ENCODE peak calls at places on chromosome 9, in six cellular contexts. One of them, this sample, is unnamed.

GRCh38 chr9:27549196-27549737 is 19.7 kb upstream of the MOB3B start:
- DNase-seq in GM12865: no peak
- DNase-seq in upper lobe of right lung: no peak
- DNase-seq in tibial artery: no peak
- DNase-seq in A549: no peak
- DNase-seq in GM13976: no peak
- DNase-seq in this sample: no peak

GRCh38 chr9:5551771-5552170 is 41.4 kb downstream of the PDCD1LG2 start:
- DNase-seq in A549: no peak
- DNase-seq in GM13976: no peak
- DNase-seq in upper lobe of right lung: no peak
- DNase-seq in tibial artery: no peak
- DNase-seq in GM12865: no peak
- DNase-seq in this sample: no peak

GRCh38 chr9:130112244-130113151 is 58.8 kb downstream of the GPR107 start:
- DNase-seq in GM12865: no peak
- DNase-seq in A549: no peak
- DNase-seq in upper lobe of right lung: no peak
- DNase-seq in tibial artery: no peak
- DNase-seq in GM13976: no peak
- DNase-seq in this sample: no peak

GRCh38 chr9:132141364-132141947 is 20.4 kb upstream of the NTNG2 start:
- DNase-seq in GM12865: no peak
- DNase-seq in tibial artery: no peak
- DNase-seq in A549: no peak
- DNase-seq in upper lobe of right lung: no peak
- DNase-seq in GM13976: no peak
- DNase-seq in this sample: no peak

GRCh38 chr9:72038408-72038807 is 22.0 kb downstream of the C9orf57 start:
- DNase-seq in GM13976: no peak
- DNase-seq in tibial artery: no peak
- DNase-seq in A549: no peak
- DNase-seq in upper lobe of right lung: no peak
- DNase-seq in GM12865: no peak
- DNase-seq in this sample: no peak

GRCh38 chr9:75452512-75452911 is 364.2 kb downstream of the OSTF1 start:
- DNase-seq in A549: no peak
- DNase-seq in upper lobe of right lung: no peak
- DNase-seq in GM12865: no peak
- DNase-seq in tibial artery: no peak
- DNase-seq in GM13976: no peak
- DNase-seq in this sample: no peak

GRCh38 chr9:127586537-127586936 is 25.5 kb upstream of the STXBP1 start:
- DNase-seq in A549: peak; percentile 82
- DNase-seq in upper lobe of right lung: peak; percentile 81
- DNase-seq in GM12865: peak; percentile 68
- DNase-seq in tibial artery: peak; percentile 87
- DNase-seq in GM13976: peak; percentile 81
- DNase-seq in this sample: peak; percentile 73

GRCh38 chr9:116837038-116837998 is 150.2 kb downstream of the TRIM32 start:
- DNase-seq in tibial artery: no peak
- DNase-seq in GM13976: no peak
- DNase-seq in GM12865: no peak
- DNase-seq in A549: no peak
- DNase-seq in upper lobe of right lung: no peak
- DNase-seq in this sample: no peak

GRCh38 chr9:124450241-124450924 is at the start of gene ADGRD2:
- DNase-seq in GM12865: no peak
- DNase-seq in A549: no peak
- DNase-seq in tibial artery: no peak
- DNase-seq in GM13976: peak; percentile 69
- DNase-seq in upper lobe of right lung: peak; percentile 59
- DNase-seq in this sample: no peak

GRCh38 chr9:77161966-77162365 is 15.4 kb upstream of the VPS13A start:
- DNase-seq in A549: no peak
- DNase-seq in GM12865: no peak
- DNase-seq in GM13976: no peak
- DNase-seq in tibial artery: no peak
- DNase-seq in upper lobe of right lung: no peak
- DNase-seq in this sample: no peak

GRCh38 chr9:31799953-31800609 is 584.4 kb upstream of the ACO1 start:
- DNase-seq in GM12865: peak; percentile 34
- DNase-seq in tibial artery: no peak
- DNase-seq in A549: peak; percentile 19
- DNase-seq in GM13976: no peak
- DNase-seq in upper lobe of right lung: no peak
- DNase-seq in this sample: no peak

GRCh38 chr9:125613156-125613555 is 93.9 kb downstream of the MAPKAP1 start:
- DNase-seq in GM12865: no peak
- DNase-seq in upper lobe of right lung: no peak
- DNase-seq in tibial artery: no peak
- DNase-seq in GM13976: no peak
- DNase-seq in A549: no peak
- DNase-seq in this sample: no peak

GRCh38 chr9:93668261-93668871 is 92.0 kb downstream of the PHF2 start:
- DNase-seq in GM12865: no peak
- DNase-seq in upper lobe of right lung: peak; percentile 50
- DNase-seq in tibial artery: peak; percentile 6
- DNase-seq in GM13976: no peak
- DNase-seq in A549: no peak
- DNase-seq in this sample: no peak

GRCh38 chr9:33791117-33791516 is 4.2 kb upstream of the PRSS3 start:
- DNase-seq in tibial artery: no peak
- DNase-seq in GM12865: no peak
- DNase-seq in GM13976: no peak
- DNase-seq in upper lobe of right lung: no peak
- DNase-seq in A549: peak; percentile 68
- DNase-seq in this sample: peak; percentile 70

GRCh38 chr9:36995927-36996471 is 38.1 kb downstream of the PAX5 start:
- DNase-seq in tibial artery: no peak
- DNase-seq in A549: peak; percentile 68
- DNase-seq in GM13976: peak; percentile 74
- DNase-seq in upper lobe of right lung: peak; percentile 69
- DNase-seq in GM12865: peak; percentile 89
- DNase-seq in this sample: peak; percentile 65

GRCh38 chr9:125525846-125526619 is 181.0 kb downstream of the MAPKAP1 start:
- DNase-seq in GM13976: no peak
- DNase-seq in upper lobe of right lung: no peak
- DNase-seq in A549: no peak
- DNase-seq in tibial artery: no peak
- DNase-seq in GM12865: no peak
- DNase-seq in this sample: peak; percentile 61

GRCh38 chr9:81827616-81828296 is 100.5 kb upstream of the SPATA31D4 start:
- DNase-seq in GM12865: peak; percentile 71
- DNase-seq in A549: no peak
- DNase-seq in upper lobe of right lung: no peak
- DNase-seq in tibial artery: no peak
- DNase-seq in GM13976: no peak
- DNase-seq in this sample: no peak

GRCh38 chr9:13688990-13689600 is 409.6 kb upstream of the MPDZ start:
- DNase-seq in GM12865: no peak
- DNase-seq in GM13976: no peak
- DNase-seq in upper lobe of right lung: no peak
- DNase-seq in tibial artery: no peak
- DNase-seq in A549: peak; percentile 9
- DNase-seq in this sample: no peak

GRCh38 chr9:20906326-20906725 is 125.1 kb downstream of the HACD4 start:
- DNase-seq in A549: no peak
- DNase-seq in GM13976: no peak
- DNase-seq in tibial artery: no peak
- DNase-seq in upper lobe of right lung: no peak
- DNase-seq in GM12865: no peak
- DNase-seq in this sample: no peak

GRCh38 chr9:20903214-20903613 is 128.2 kb downstream of the HACD4 start:
- DNase-seq in GM13976: no peak
- DNase-seq in A549: no peak
- DNase-seq in GM12865: no peak
- DNase-seq in tibial artery: no peak
- DNase-seq in upper lobe of right lung: no peak
- DNase-seq in this sample: no peak

GRCh38 chr9:20898885-20899554 is 132.4 kb downstream of the HACD4 start:
- DNase-seq in upper lobe of right lung: no peak
- DNase-seq in GM12865: no peak
- DNase-seq in GM13976: no peak
- DNase-seq in tibial artery: no peak
- DNase-seq in A549: no peak
- DNase-seq in this sample: peak; percentile 39

DNA sequence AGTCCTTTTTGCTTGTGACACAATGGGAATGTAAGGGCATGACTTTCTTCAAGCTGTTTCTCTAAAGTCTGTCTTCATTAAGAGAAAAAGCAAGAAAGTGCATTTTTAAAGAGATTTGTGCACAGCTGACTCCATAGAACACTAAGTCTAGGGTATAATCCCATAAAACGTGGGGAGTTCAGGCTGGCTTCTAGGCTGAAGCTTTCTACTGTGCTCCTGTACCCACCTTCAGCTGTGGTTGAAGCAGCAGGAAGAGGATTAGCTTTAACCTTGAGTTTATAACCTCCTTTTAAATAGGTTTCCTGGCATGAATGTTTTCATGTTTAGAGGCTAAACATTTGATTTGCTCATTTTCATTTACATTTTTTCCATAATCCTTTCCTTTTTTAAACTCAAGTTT is 126.4 kb downstream of the HACD4 start:
- DNase-seq in GM12865: no peak
- DNase-seq in A549: no peak
- DNase-seq in GM13976: no peak
- DNase-seq in tibial artery: no peak
- DNase-seq in upper lobe of right lung: no peak
- DNase-seq in this sample: no peak
- TF ChIP-seq CTCF in GM12865: no peak
- TF ChIP-seq CTCF in A549: no peak
- TF ChIP-seq CTCF in GM13976: no peak
- TF ChIP-seq CTCF in tibial artery: no peak
- TF ChIP-seq CTCF in upper lobe of right lung: no peak
- TF ChIP-seq CTCF in this sample: no peak

GRCh38 chr9:114000063-114000454 is 78.0 kb downstream of the AMBP start:
- DNase-seq in GM13976: no peak
- DNase-seq in A549: no peak
- DNase-seq in tibial artery: no peak
- DNase-seq in GM12865: no peak
- DNase-seq in upper lobe of right lung: no peak
- DNase-seq in this sample: no peak

GRCh38 chr9:113997610-113998009 is 80.5 kb downstream of the AMBP start:
- DNase-seq in GM12865: no peak
- DNase-seq in upper lobe of right lung: no peak
- DNase-seq in tibial artery: no peak
- DNase-seq in A549: no peak
- DNase-seq in GM13976: no peak
- DNase-seq in this sample: no peak

GRCh38 chr9:113998114-113998513 is 80.0 kb downstream of the AMBP start:
- DNase-seq in upper lobe of right lung: no peak
- DNase-seq in tibial artery: no peak
- DNase-seq in A549: no peak
- DNase-seq in GM12865: no peak
- DNase-seq in GM13976: no peak
- DNase-seq in this sample: no peak

GRCh38 chr9:113999256-114000062 is 78.6 kb downstream of the AMBP start:
- DNase-seq in tibial artery: no peak
- DNase-seq in A549: no peak
- DNase-seq in GM13976: no peak
- DNase-seq in upper lobe of right lung: no peak
- DNase-seq in GM12865: no peak
- DNase-seq in this sample: no peak

GRCh38 chr9:113998529-113999255 is 79.4 kb downstream of the AMBP start:
- DNase-seq in GM12865: no peak
- DNase-seq in GM13976: no peak
- DNase-seq in A549: peak; percentile 10
- DNase-seq in tibial artery: no peak
- DNase-seq in upper lobe of right lung: no peak
- DNase-seq in this sample: no peak
- TF ChIP-seq CTCF in GM12865: no peak
- TF ChIP-seq CTCF in GM13976: no peak
- TF ChIP-seq CTCF in A549: peak; percentile 28
- TF ChIP-seq CTCF in tibial artery: no peak
- TF ChIP-seq CTCF in upper lobe of right lung: no peak
- TF ChIP-seq CTCF in this sample: peak; percentile 52

DNA sequence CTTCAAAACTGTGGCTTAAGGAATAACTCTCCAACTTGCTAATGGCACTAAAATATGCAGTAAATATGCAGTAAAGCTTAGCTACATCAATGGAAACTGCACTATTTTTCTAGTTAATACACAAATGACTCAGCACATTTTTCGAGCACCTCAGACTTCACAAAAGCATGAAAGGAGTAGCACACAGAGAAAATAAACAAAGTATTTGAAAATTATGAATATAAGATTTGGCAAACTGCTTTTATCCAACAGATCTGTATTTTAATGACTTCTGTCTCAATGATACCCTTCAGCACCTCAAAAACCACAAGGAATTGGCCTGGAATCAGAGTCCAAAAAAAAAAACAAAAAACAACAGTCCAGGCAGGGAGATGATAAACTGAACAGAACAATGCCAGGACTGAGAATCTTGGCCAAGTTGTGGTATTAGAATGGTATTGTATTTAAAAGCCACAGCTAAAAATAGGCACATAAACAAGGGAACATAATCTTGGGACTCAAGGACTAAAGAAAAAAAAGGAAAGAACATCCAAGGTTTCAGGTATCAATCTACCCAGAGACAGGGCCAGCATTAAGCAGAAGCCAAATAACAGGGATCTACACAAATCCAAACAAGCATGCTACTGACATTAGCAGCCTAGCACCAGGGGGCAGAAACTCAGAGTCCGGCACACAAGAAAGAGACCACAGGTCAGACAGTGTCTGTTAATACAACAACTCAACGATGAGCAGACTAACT is 21.4 kb downstream of the TMEM245 start:
- DNase-seq in GM13976: no peak
- DNase-seq in GM12865: peak; percentile 37
- DNase-seq in tibial artery: no peak
- DNase-seq in A549: peak; percentile 68
- DNase-seq in upper lobe of right lung: no peak
- DNase-seq in this sample: peak; percentile 81
- TF ChIP-seq CTCF in GM13976: no peak
- TF ChIP-seq CTCF in GM12865: no peak
- TF ChIP-seq CTCF in tibial artery: peak; percentile 23
- TF ChIP-seq CTCF in A549: peak; percentile 23
- TF ChIP-seq CTCF in upper lobe of right lung: peak; percentile 21
- TF ChIP-seq CTCF in this sample: peak; percentile 66

GRCh38 chr9:89175739-89176360 is 2.8 kb downstream of the SHC3 start:
- DNase-seq in tibial artery: no peak
- DNase-seq in upper lobe of right lung: no peak
- DNase-seq in GM12865: no peak
- DNase-seq in A549: no peak
- DNase-seq in GM13976: no peak
- DNase-seq in this sample: no peak

GRCh38 chr9:89179535-89179919 is 909 bp upstream of the SHC3 start:
- DNase-seq in upper lobe of right lung: no peak
- DNase-seq in GM12865: no peak
- DNase-seq in A549: peak; percentile 27
- DNase-seq in tibial artery: no peak
- DNase-seq in GM13976: no peak
- DNase-seq in this sample: peak; percentile 27

GRCh38 chr9:89178162-89179120 is at the start of gene SHC3:
- DNase-seq in GM13976: no peak
- DNase-seq in GM12865: no peak
- DNase-seq in A549: no peak
- DNase-seq in tibial artery: no peak
- DNase-seq in upper lobe of right lung: no peak
- DNase-seq in this sample: no peak

GRCh38 chr9:89177401-89178161 is 1.0 kb downstream of the SHC3 start:
- DNase-seq in GM13976: no peak
- DNase-seq in upper lobe of right lung: peak; percentile 68
- DNase-seq in GM12865: no peak
- DNase-seq in tibial artery: no peak
- DNase-seq in A549: no peak
- DNase-seq in this sample: no peak

GRCh38 chr9:89177021-89177400 is 1.6 kb downstream of the SHC3 start:
- DNase-seq in GM13976: no peak
- DNase-seq in GM12865: no peak
- DNase-seq in upper lobe of right lung: no peak
- DNase-seq in A549: no peak
- DNase-seq in tibial artery: no peak
- DNase-seq in this sample: no peak
- TF ChIP-seq CTCF in GM13976: no peak
- TF ChIP-seq CTCF in GM12865: no peak
- TF ChIP-seq CTCF in upper lobe of right lung: no peak
- TF ChIP-seq CTCF in A549: no peak
- TF ChIP-seq CTCF in tibial artery: no peak
- TF ChIP-seq CTCF in this sample: no peak

This sample was measured in HFFc6.